ENCODE peak calls at places on chromosome 10, in six cellular contexts. One of them, this sample, is unnamed.
A peak's percentile ranks its signal among the peaks of the same experiment; 100 is the strongest.

GRCh38 chr10:88831709-88832108 is 19.9 kb downstream of the ANKRD22 start:
- DNase-seq in suprapubic skin: no peak
- DNase-seq in fibroblast of pulmonary artery: no peak
- DNase-seq in CD8-positive, alpha-beta T cell: peak; percentile 47
- DNase-seq in AG04450: no peak
- DNase-seq in GM10248: no peak
- DNase-seq in this sample: no peak

GRCh38 chr10:43249151-43249961 is 17.5 kb downstream of the RASGEF1A start:
- DNase-seq in AG04450: no peak
- DNase-seq in GM10248: no peak
- DNase-seq in suprapubic skin: peak; percentile 43
- DNase-seq in CD8-positive, alpha-beta T cell: peak; percentile 6
- DNase-seq in fibroblast of pulmonary artery: no peak
- DNase-seq in this sample: peak; percentile 55

GRCh38 chr10:34802692-34803091 is 12.4 kb downstream of the PARD3 start:
- DNase-seq in AG04450: no peak
- DNase-seq in fibroblast of pulmonary artery: no peak
- DNase-seq in GM10248: no peak
- DNase-seq in CD8-positive, alpha-beta T cell: no peak
- DNase-seq in suprapubic skin: no peak
- DNase-seq in this sample: no peak

GRCh38 chr10:73897693-73898092 is 13.2 kb upstream of the PLAU start:
- DNase-seq in suprapubic skin: no peak
- DNase-seq in CD8-positive, alpha-beta T cell: no peak
- DNase-seq in GM10248: no peak
- DNase-seq in AG04450: no peak
- DNase-seq in fibroblast of pulmonary artery: no peak
- DNase-seq in this sample: no peak

GRCh38 chr10:48251152-48251524 is 23.4 kb downstream of the FRMPD2 start:
- DNase-seq in AG04450: no peak
- DNase-seq in CD8-positive, alpha-beta T cell: no peak
- DNase-seq in GM10248: peak; percentile 6
- DNase-seq in fibroblast of pulmonary artery: peak; percentile 13
- DNase-seq in suprapubic skin: no peak
- DNase-seq in this sample: no peak

GRCh38 chr10:69496352-69497234 is 45.3 kb downstream of the TSPAN15 start:
- DNase-seq in suprapubic skin: peak; percentile 68
- DNase-seq in GM10248: no peak
- DNase-seq in CD8-positive, alpha-beta T cell: no peak
- DNase-seq in fibroblast of pulmonary artery: no peak
- DNase-seq in AG04450: no peak
- DNase-seq in this sample: no peak

GRCh38 chr10:7984896-7985295 is 69.6 kb upstream of the GATA3 start:
- DNase-seq in fibroblast of pulmonary artery: no peak
- DNase-seq in CD8-positive, alpha-beta T cell: no peak
- DNase-seq in GM10248: no peak
- DNase-seq in AG04450: no peak
- DNase-seq in suprapubic skin: no peak
- DNase-seq in this sample: no peak

GRCh38 chr10:13706175-13706574 is 119.4 kb downstream of the PRPF18 start:
- DNase-seq in fibroblast of pulmonary artery: no peak
- DNase-seq in suprapubic skin: no peak
- DNase-seq in CD8-positive, alpha-beta T cell: no peak
- DNase-seq in GM10248: no peak
- DNase-seq in AG04450: no peak
- DNase-seq in this sample: no peak

GRCh38 chr10:132526676-132527075 is 10.9 kb upstream of the INPP5A start:
- DNase-seq in CD8-positive, alpha-beta T cell: no peak
- DNase-seq in suprapubic skin: no peak
- DNase-seq in GM10248: no peak
- DNase-seq in AG04450: no peak
- DNase-seq in fibroblast of pulmonary artery: peak; percentile 49
- DNase-seq in this sample: no peak

GRCh38 chr10:12500406-12501303 is 151.3 kb downstream of the CAMK1D start:
- DNase-seq in suprapubic skin: peak; percentile 48
- DNase-seq in GM10248: no peak
- DNase-seq in AG04450: no peak
- DNase-seq in CD8-positive, alpha-beta T cell: no peak
- DNase-seq in fibroblast of pulmonary artery: no peak
- DNase-seq in this sample: no peak

GRCh38 chr10:132237396-132237795 is 50.6 kb downstream of the DPYSL4 start:
- DNase-seq in CD8-positive, alpha-beta T cell: no peak
- DNase-seq in suprapubic skin: no peak
- DNase-seq in AG04450: no peak
- DNase-seq in GM10248: no peak
- DNase-seq in fibroblast of pulmonary artery: no peak
- DNase-seq in this sample: no peak

GRCh38 chr10:61283489-61284221 is 169.5 kb downstream of the TMEM26 start:
- DNase-seq in suprapubic skin: no peak
- DNase-seq in GM10248: no peak
- DNase-seq in AG04450: no peak
- DNase-seq in fibroblast of pulmonary artery: peak; percentile 15
- DNase-seq in CD8-positive, alpha-beta T cell: no peak
- DNase-seq in this sample: no peak

GRCh38 chr10:42488416-42488815 is 150.0 kb downstream of the ZNF33B start:
- DNase-seq in CD8-positive, alpha-beta T cell: no peak
- DNase-seq in fibroblast of pulmonary artery: peak; percentile 55
- DNase-seq in GM10248: no peak
- DNase-seq in suprapubic skin: no peak
- DNase-seq in AG04450: no peak
- DNase-seq in this sample: no peak

GRCh38 chr10:71243756-71244637 is 31.6 kb downstream of the UNC5B start:
- DNase-seq in AG04450: no peak
- DNase-seq in fibroblast of pulmonary artery: peak; percentile 53
- DNase-seq in GM10248: no peak
- DNase-seq in suprapubic skin: no peak
- DNase-seq in CD8-positive, alpha-beta T cell: no peak
- DNase-seq in this sample: no peak

GRCh38 chr10:34319197-34319846 is 495.8 kb downstream of the PARD3 start:
- DNase-seq in AG04450: peak; percentile 90
- DNase-seq in GM10248: no peak
- DNase-seq in suprapubic skin: no peak
- DNase-seq in CD8-positive, alpha-beta T cell: no peak
- DNase-seq in fibroblast of pulmonary artery: peak; percentile 89
- DNase-seq in this sample: no peak

GRCh38 chr10:104417629-104418292 is 64.1 kb downstream of the CFAP58 start:
- DNase-seq in GM10248: no peak
- DNase-seq in fibroblast of pulmonary artery: peak; percentile 13
- DNase-seq in suprapubic skin: no peak
- DNase-seq in AG04450: no peak
- DNase-seq in CD8-positive, alpha-beta T cell: no peak
- DNase-seq in this sample: no peak

GRCh38 chr10:122640921-122641320 is 58.7 kb downstream of the C10orf120 start:
- DNase-seq in GM10248: no peak
- DNase-seq in AG04450: no peak
- DNase-seq in fibroblast of pulmonary artery: no peak
- DNase-seq in CD8-positive, alpha-beta T cell: no peak
- DNase-seq in suprapubic skin: no peak
- DNase-seq in this sample: no peak

GRCh38 chr10:84139126-84140035 is at the start of gene GHITM:
- DNase-seq in CD8-positive, alpha-beta T cell: peak; percentile 99
- DNase-seq in fibroblast of pulmonary artery: peak; percentile 99
- DNase-seq in GM10248: peak; percentile 95
- DNase-seq in suprapubic skin: peak; percentile 100
- DNase-seq in AG04450: peak; percentile 96
- DNase-seq in this sample: peak; percentile 99
- TF ChIP-seq CTCF in CD8-positive, alpha-beta T cell: peak; percentile 33
- TF ChIP-seq CTCF in fibroblast of pulmonary artery: peak; percentile 24
- TF ChIP-seq CTCF in GM10248: peak; percentile 3
- TF ChIP-seq CTCF in suprapubic skin: peak; percentile 48
- TF ChIP-seq CTCF in AG04450: peak; percentile 43
- TF ChIP-seq CTCF in this sample: peak; percentile 66

GRCh38 chr10:58431903-58432302 is 46.7 kb downstream of the TFAM start:
- DNase-seq in CD8-positive, alpha-beta T cell: no peak
- DNase-seq in GM10248: no peak
- DNase-seq in AG04450: no peak
- DNase-seq in suprapubic skin: no peak
- DNase-seq in fibroblast of pulmonary artery: no peak
- DNase-seq in this sample: no peak

GRCh38 chr10:58438340-58438739 is 53.1 kb downstream of the TFAM start:
- DNase-seq in GM10248: no peak
- DNase-seq in suprapubic skin: no peak
- DNase-seq in fibroblast of pulmonary artery: peak; percentile 82
- DNase-seq in AG04450: no peak
- DNase-seq in CD8-positive, alpha-beta T cell: no peak
- DNase-seq in this sample: no peak

GRCh38 chr10:58436071-58436470 is 50.9 kb downstream of the TFAM start:
- DNase-seq in CD8-positive, alpha-beta T cell: no peak
- DNase-seq in suprapubic skin: no peak
- DNase-seq in AG04450: no peak
- DNase-seq in GM10248: no peak
- DNase-seq in fibroblast of pulmonary artery: peak; percentile 52
- DNase-seq in this sample: no peak

GRCh38 chr10:58438986-58439385 is 53.8 kb downstream of the TFAM start:
- DNase-seq in AG04450: no peak
- DNase-seq in CD8-positive, alpha-beta T cell: no peak
- DNase-seq in fibroblast of pulmonary artery: no peak
- DNase-seq in suprapubic skin: no peak
- DNase-seq in GM10248: no peak
- DNase-seq in this sample: no peak

GRCh38 chr10:58435297-58435696 is 50.1 kb downstream of the TFAM start:
- DNase-seq in GM10248: no peak
- DNase-seq in fibroblast of pulmonary artery: peak; percentile 96
- DNase-seq in CD8-positive, alpha-beta T cell: no peak
- DNase-seq in AG04450: peak; percentile 87
- DNase-seq in suprapubic skin: no peak
- DNase-seq in this sample: no peak
- TF ChIP-seq CTCF in GM10248: no peak
- TF ChIP-seq CTCF in fibroblast of pulmonary artery: peak; percentile 36
- TF ChIP-seq CTCF in CD8-positive, alpha-beta T cell: no peak
- TF ChIP-seq CTCF in AG04450: no peak
- TF ChIP-seq CTCF in suprapubic skin: no peak
- TF ChIP-seq CTCF in this sample: no peak

GRCh38 chr10:109678857-109679256 is 244.5 kb downstream of the XPNPEP1 start:
- DNase-seq in suprapubic skin: no peak
- DNase-seq in fibroblast of pulmonary artery: no peak
- DNase-seq in AG04450: no peak
- DNase-seq in GM10248: no peak
- DNase-seq in CD8-positive, alpha-beta T cell: no peak
- DNase-seq in this sample: no peak
- TF ChIP-seq CTCF in suprapubic skin: no peak
- TF ChIP-seq CTCF in fibroblast of pulmonary artery: no peak
- TF ChIP-seq CTCF in AG04450: no peak
- TF ChIP-seq CTCF in GM10248: no peak
- TF ChIP-seq CTCF in CD8-positive, alpha-beta T cell: no peak
- TF ChIP-seq CTCF in this sample: no peak

GRCh38 chr10:116891208-116891607 is 41.9 kb downstream of the ENO4 start:
- DNase-seq in AG04450: peak; percentile 81
- DNase-seq in fibroblast of pulmonary artery: peak; percentile 87
- DNase-seq in GM10248: no peak
- DNase-seq in CD8-positive, alpha-beta T cell: no peak
- DNase-seq in suprapubic skin: no peak
- DNase-seq in this sample: no peak

GRCh38 chr10:116888380-116889055 is 39.2 kb downstream of the ENO4 start:
- DNase-seq in GM10248: no peak
- DNase-seq in CD8-positive, alpha-beta T cell: no peak
- DNase-seq in AG04450: peak; percentile 55
- DNase-seq in suprapubic skin: no peak
- DNase-seq in fibroblast of pulmonary artery: peak; percentile 87
- DNase-seq in this sample: no peak

GRCh38 chr10:116889066-116889465 is 39.8 kb downstream of the ENO4 start:
- DNase-seq in GM10248: no peak
- DNase-seq in AG04450: no peak
- DNase-seq in suprapubic skin: no peak
- DNase-seq in fibroblast of pulmonary artery: no peak
- DNase-seq in CD8-positive, alpha-beta T cell: no peak
- DNase-seq in this sample: no peak

GRCh38 chr10:116892873-116893685 is 43.8 kb downstream of the ENO4 start:
- DNase-seq in GM10248: no peak
- DNase-seq in AG04450: no peak
- DNase-seq in fibroblast of pulmonary artery: no peak
- DNase-seq in suprapubic skin: no peak
- DNase-seq in CD8-positive, alpha-beta T cell: no peak
- DNase-seq in this sample: no peak

GRCh38 chr10:116893686-116894037 is 44.4 kb downstream of the ENO4 start:
- DNase-seq in GM10248: no peak
- DNase-seq in AG04450: no peak
- DNase-seq in CD8-positive, alpha-beta T cell: no peak
- DNase-seq in suprapubic skin: no peak
- DNase-seq in fibroblast of pulmonary artery: no peak
- DNase-seq in this sample: no peak
- TF ChIP-seq CTCF in GM10248: no peak
- TF ChIP-seq CTCF in AG04450: no peak
- TF ChIP-seq CTCF in CD8-positive, alpha-beta T cell: no peak
- TF ChIP-seq CTCF in suprapubic skin: no peak
- TF ChIP-seq CTCF in fibroblast of pulmonary artery: no peak
- TF ChIP-seq CTCF in this sample: no peak

GRCh38 chr10:79559726-79560125 is 481 bp downstream of the SFTPA2 start:
- DNase-seq in GM10248: no peak
- DNase-seq in CD8-positive, alpha-beta T cell: no peak
- DNase-seq in AG04450: no peak
- DNase-seq in suprapubic skin: no peak
- DNase-seq in fibroblast of pulmonary artery: peak; percentile 6
- DNase-seq in this sample: no peak
- TF ChIP-seq CTCF in GM10248: no peak
- TF ChIP-seq CTCF in CD8-positive, alpha-beta T cell: no peak
- TF ChIP-seq CTCF in AG04450: no peak
- TF ChIP-seq CTCF in suprapubic skin: no peak
- TF ChIP-seq CTCF in fibroblast of pulmonary artery: no peak
- TF ChIP-seq CTCF in this sample: no peak

DNA sequence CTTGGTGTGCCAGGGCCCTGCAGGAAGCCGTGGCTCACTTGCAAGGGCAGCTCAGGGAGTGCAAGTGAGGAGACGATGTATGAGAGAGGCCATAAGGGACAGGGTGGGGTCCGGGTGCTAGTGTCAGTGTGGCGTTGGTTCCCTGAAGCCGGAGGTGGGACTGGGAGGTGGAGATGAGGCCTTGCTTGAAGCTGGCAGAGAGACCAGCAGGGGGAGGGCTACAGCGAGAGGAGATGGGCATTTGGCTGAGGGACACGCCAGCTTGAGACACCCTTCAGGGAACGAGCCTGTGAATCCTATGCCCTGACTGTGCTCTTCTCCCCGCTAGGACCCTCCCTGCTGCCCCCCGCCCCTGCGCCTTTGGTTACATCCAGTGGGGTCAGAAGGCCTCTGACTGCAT is 529.1 kb downstream of the TCERG1L start:
- DNase-seq in GM10248: no peak
- DNase-seq in fibroblast of pulmonary artery: no peak
- DNase-seq in CD8-positive, alpha-beta T cell: no peak
- DNase-seq in suprapubic skin: no peak
- DNase-seq in AG04450: no peak
- DNase-seq in this sample: no peak
- TF ChIP-seq CTCF in GM10248: no peak
- TF ChIP-seq CTCF in fibroblast of pulmonary artery: no peak
- TF ChIP-seq CTCF in CD8-positive, alpha-beta T cell: no peak
- TF ChIP-seq CTCF in suprapubic skin: no peak
- TF ChIP-seq CTCF in AG04450: no peak
- TF ChIP-seq CTCF in this sample: no peak

GRCh38 chr10:50369931-50370330 is 118.6 kb upstream of the ASAH2 start:
- DNase-seq in GM10248: no peak
- DNase-seq in AG04450: no peak
- DNase-seq in fibroblast of pulmonary artery: no peak
- DNase-seq in CD8-positive, alpha-beta T cell: no peak
- DNase-seq in suprapubic skin: no peak
- DNase-seq in this sample: no peak

GRCh38 chr10:50362547-50363125 is 111.3 kb upstream of the ASAH2 start:
- DNase-seq in GM10248: peak; percentile 51
- DNase-seq in suprapubic skin: no peak
- DNase-seq in CD8-positive, alpha-beta T cell: no peak
- DNase-seq in fibroblast of pulmonary artery: no peak
- DNase-seq in AG04450: no peak
- DNase-seq in this sample: no peak

GRCh38 chr10:50361946-50362345 is 110.6 kb upstream of the ASAH2 start:
- DNase-seq in CD8-positive, alpha-beta T cell: no peak
- DNase-seq in fibroblast of pulmonary artery: no peak
- DNase-seq in GM10248: no peak
- DNase-seq in AG04450: no peak
- DNase-seq in suprapubic skin: no peak
- DNase-seq in this sample: no peak

GRCh38 chr10:50367732-50368131 is 116.4 kb upstream of the ASAH2 start:
- DNase-seq in suprapubic skin: no peak
- DNase-seq in GM10248: no peak
- DNase-seq in AG04450: no peak
- DNase-seq in fibroblast of pulmonary artery: peak; percentile 72
- DNase-seq in CD8-positive, alpha-beta T cell: no peak
- DNase-seq in this sample: no peak
- TF ChIP-seq CTCF in suprapubic skin: no peak
- TF ChIP-seq CTCF in GM10248: peak; percentile 33
- TF ChIP-seq CTCF in AG04450: peak; percentile 56
- TF ChIP-seq CTCF in fibroblast of pulmonary artery: peak; percentile 61
- TF ChIP-seq CTCF in CD8-positive, alpha-beta T cell: no peak
- TF ChIP-seq CTCF in this sample: peak; percentile 57

This sample was measured in type B pancreatic cell.